ENCODE peak calls at places on chromosomes 7 and 10, in nine cellular contexts. A is fibroblast of mammary gland, X is heart left ventricle, W is adrenal gland, T is uterus, D is kidney, I is tibial artery, V is MM.1S, K is cardiac muscle cell. H is an unnamed sample.
A peak's percentile ranks its signal among the peaks of the same experiment; 100 is the strongest.

GRCh38 chr7:47905071-47905920 is 43.0 kb downstream of the PKD1L1 start:
- DNase-seq in A (no peak), T (no peak), V (no peak), I (no peak), D (no peak), X (no peak), W (no peak), K (peak; percentile 13), H (no peak)

GRCh38 chr10:35498693-35499092 is 106.4 kb upstream of the GJD4 start:
- DNase-seq in K (no peak), V (peak; percentile 19), W (no peak), D (no peak), X (no peak), T (no peak), A (no peak), I (no peak), H (no peak)

GRCh38 chr7:140062118-140062527 is 628 bp downstream of the PARP12 start:
- DNase-seq in V (no peak), I (no peak), W (no peak), T (no peak), K (peak; percentile 9), X (no peak), A (no peak), D (peak; percentile 81), H (no peak)

GRCh38 chr7:6179620-6180343 is 92.6 kb downstream of the CYTH3 start:
- DNase-seq in D (peak; percentile 31), A (no peak), V (no peak), I (no peak), T (no peak), K (no peak), W (no peak), X (no peak), H (no peak)

GRCh38 chr7:129438839-129439640 is 4.8 kb downstream of the STRIP2 start:
- DNase-seq in D (no peak), I (no peak), K (peak; percentile 54), X (no peak), A (peak; percentile 82), W (no peak), V (no peak), T (no peak), H (peak; percentile 34)

GRCh38 chr10:30456262-30456661 is 22.3 kb downstream of the MAP3K8 start:
- DNase-seq in X (peak; percentile 30), W (no peak), V (peak; percentile 71), I (no peak), K (no peak), T (no peak), A (no peak), D (no peak), H (no peak)

GRCh38 chr7:29723599-29723998 is 82.7 kb upstream of the WIPF3 start:
- DNase-seq in I (no peak), A (peak; percentile 39), W (no peak), X (no peak), K (peak; percentile 72), V (no peak), T (no peak), D (no peak), H (peak; percentile 8)

GRCh38 chr7:29413511-29414178 is 150.0 kb upstream of the PRR15 start:
- DNase-seq in I (no peak), A (no peak), T (no peak), X (no peak), K (no peak), D (no peak), V (no peak), W (no peak), H (no peak)

GRCh38 chr7:16649196-16649595 is 3.2 kb downstream of the BZW2 start:
- DNase-seq in K (no peak), X (no peak), D (no peak), I (no peak), W (no peak), A (peak; percentile 35), V (no peak), T (no peak), H (no peak)

GRCh38 chr7:92698237-92698841 is 108.1 kb upstream of the FAM133B start:
- DNase-seq in X (peak; percentile 60), T (peak; percentile 37), V (no peak), I (no peak), K (peak; percentile 97), D (no peak), W (peak; percentile 41), A (peak; percentile 77), H (peak; percentile 83)

GRCh38 chr7:128381161-128381821 is 19.8 kb upstream of the PRRT4 start:
- DNase-seq in X (no peak), W (no peak), D (no peak), V (peak; percentile 30), T (no peak), I (peak; percentile 59), K (no peak), A (no peak), H (no peak)
- TF ChIP-seq CTCF in X (peak; percentile 11), W (peak; percentile 22), D (peak; percentile 7), V (peak; percentile 85), T (peak; percentile 5), I (no peak), K (peak; percentile 69), A (peak; percentile 49), H (peak; percentile 82)

GRCh38 chr10:55410415-55410885 is 609.4 kb upstream of the PCDH15 start:
- DNase-seq in W (peak; percentile 75), T (peak; percentile 21), X (peak; percentile 65), I (no peak), V (no peak), A (peak; percentile 12), D (no peak), K (peak; percentile 1), H (no peak)
- TF ChIP-seq CTCF in W (no peak), T (no peak), X (peak; percentile 56), I (no peak), V (no peak), A (no peak), D (no peak), K (no peak), H (no peak)

DNA sequence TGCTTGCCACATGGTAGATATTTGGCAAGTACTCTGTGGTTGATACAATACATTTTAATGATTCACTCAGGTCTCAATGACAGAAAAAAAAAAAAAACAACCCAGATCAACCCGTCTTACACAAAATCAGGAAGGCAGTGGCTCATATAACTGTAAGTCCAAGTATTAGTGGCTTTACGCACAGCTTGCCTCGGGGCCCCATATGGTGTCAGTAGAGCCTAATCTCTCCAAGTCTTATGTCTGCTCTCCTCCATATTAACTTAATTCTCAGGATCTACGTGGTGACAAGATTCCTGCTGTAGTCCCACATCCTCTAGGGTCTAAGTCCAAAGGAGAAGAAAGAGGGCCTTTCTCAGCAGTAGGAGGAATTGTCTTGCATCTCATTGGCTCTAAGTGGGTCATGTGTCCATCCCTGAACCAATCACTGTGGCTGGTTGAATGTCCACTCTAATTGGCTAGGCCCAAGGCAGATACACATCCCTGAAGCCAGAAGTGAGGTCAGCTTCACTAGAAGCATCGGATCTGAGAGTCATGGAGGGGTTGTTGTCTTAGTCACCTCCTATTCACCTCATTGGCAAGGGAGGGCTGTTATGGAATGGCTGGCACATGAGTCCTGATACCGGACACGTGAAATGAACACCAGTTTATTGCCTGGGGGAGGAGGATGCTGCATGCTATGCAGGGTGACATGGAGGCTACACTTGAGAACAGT is 20.4 kb upstream of the PLPP4 start:
- DNase-seq in K (no peak), T (no peak), D (no peak), W (no peak), V (no peak), X (no peak), A (no peak), I (no peak), H (peak; percentile 63)
- TF ChIP-seq CTCF in K (peak; percentile 12), T (no peak), D (no peak), W (no peak), V (no peak), X (no peak), A (no peak), I (no peak), H (peak; percentile 10)

GRCh38 chr7:8261711-8262695 is at the start of gene ICA1:
- DNase-seq in A (peak; percentile 13), V (peak; percentile 56), X (peak; percentile 86), D (peak; percentile 91), W (peak; percentile 59), K (peak; percentile 23), T (peak; percentile 24), I (peak; percentile 68), H (no peak)
- TF ChIP-seq CTCF in A (no peak), V (no peak), X (peak; percentile 5), D (no peak), W (no peak), K (no peak), T (no peak), I (no peak), H (no peak)

DNA sequence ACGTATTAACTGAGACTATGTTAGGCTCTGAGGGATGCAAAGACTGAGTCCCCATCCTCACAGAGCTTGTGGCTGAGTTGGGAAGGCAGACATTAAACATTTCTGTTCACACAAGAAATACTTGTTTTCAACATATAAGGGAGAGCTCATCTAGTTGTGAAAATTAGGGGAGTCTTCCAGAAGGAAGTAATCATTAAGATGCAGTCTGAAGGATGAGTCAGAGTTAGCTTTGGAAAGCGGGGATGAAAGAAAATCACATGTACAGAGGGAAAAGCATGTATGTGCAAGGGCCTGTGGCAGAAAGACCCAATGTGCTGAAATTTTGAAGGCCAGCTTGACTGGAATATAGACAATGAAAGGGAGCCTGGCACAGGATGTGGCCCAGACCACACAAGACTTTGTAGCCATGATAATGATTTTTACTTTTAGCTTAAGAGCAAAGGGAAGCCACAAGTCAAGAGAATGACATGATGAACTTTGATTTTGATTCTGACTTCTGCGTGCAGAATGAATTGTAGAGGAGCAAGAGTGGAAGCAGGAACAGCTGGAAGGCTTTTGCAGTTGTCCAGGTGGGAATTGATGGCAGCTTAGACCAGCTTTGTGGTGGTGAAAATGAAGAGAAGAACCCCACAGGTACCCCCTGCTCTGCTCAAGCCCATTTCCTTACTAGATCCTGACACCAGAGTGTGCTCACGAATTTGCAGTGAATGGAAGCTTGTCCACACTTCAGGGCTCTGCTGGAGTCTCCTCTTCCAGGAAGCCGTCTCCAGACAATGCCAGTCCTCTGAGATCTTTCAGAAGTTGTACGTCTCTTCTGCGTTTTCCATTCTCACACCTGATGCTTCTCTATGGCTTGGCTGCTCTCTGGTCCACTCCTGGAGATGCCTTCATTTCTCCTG is 115.6 kb downstream of the ATXN7L1 start:
- DNase-seq in V (no peak), X (no peak), T (no peak), K (peak; percentile 35), I (no peak), W (no peak), D (no peak), A (peak; percentile 64), H (peak; percentile 25)
- TF ChIP-seq CTCF in V (no peak), X (no peak), T (no peak), K (no peak), I (no peak), W (no peak), D (no peak), A (peak; percentile 4), H (peak; percentile 63)

DNA sequence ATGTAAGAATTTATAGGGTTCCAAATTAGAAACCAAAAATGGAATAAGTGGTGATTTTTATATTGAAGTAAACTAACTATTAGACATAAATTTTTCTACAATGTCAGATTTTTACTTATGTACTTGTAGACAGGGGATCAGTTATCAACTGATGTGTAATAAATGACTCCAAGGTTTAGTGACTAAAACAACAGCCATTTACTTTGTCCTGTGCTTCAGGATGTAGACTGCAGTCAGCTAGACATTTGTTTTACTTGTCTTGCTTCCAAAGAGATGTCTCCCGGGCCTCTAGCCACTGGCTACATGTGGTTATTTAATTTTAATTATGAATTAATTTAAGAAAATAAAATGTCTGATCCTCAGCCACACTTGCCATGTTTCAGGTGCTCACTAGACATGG is 249.7 kb upstream of the IGFBP3 start:
- DNase-seq in K (no peak), A (no peak), W (no peak), X (no peak), I (no peak), D (no peak), V (no peak), T (no peak), H (no peak)
- TF ChIP-seq CTCF in K (no peak), A (no peak), W (no peak), X (no peak), I (no peak), D (no peak), V (no peak), T (no peak), H (no peak)